ENCODE peak calls at places on chromosomes 12 and 14, in eight cellular contexts. One of them, this sample, is unnamed.

GRCh38 chr12:51419473-51420228 is 5.0 kb upstream of the SLC4A8 start:
- DNase-seq in stomach: no peak
- DNase-seq in BE2C: no peak
- DNase-seq in pancreas: no peak
- DNase-seq in IMR-90: no peak
- DNase-seq in PC-3: peak; percentile 28
- DNase-seq in CD8-positive, alpha-beta T cell: no peak
- DNase-seq in right atrium auricular region: no peak
- DNase-seq in this sample: no peak

GRCh38 chr14:30710870-30711269 is 88.8 kb downstream of the SCFD1 start:
- DNase-seq in PC-3: no peak
- DNase-seq in IMR-90: peak; percentile 49
- DNase-seq in right atrium auricular region: no peak
- DNase-seq in pancreas: no peak
- DNase-seq in BE2C: no peak
- DNase-seq in stomach: no peak
- DNase-seq in CD8-positive, alpha-beta T cell: no peak
- DNase-seq in this sample: no peak

GRCh38 chr12:55829967-55830600 is 697 bp upstream of the DNAJC14 start:
- DNase-seq in BE2C: no peak
- DNase-seq in right atrium auricular region: no peak
- DNase-seq in pancreas: peak; percentile 82
- DNase-seq in stomach: peak; percentile 58
- DNase-seq in PC-3: peak; percentile 24
- DNase-seq in CD8-positive, alpha-beta T cell: peak; percentile 48
- DNase-seq in IMR-90: no peak
- DNase-seq in this sample: peak; percentile 81

GRCh38 chr12:89106950-89107349 is 245.4 kb downstream of the DUSP6 start:
- DNase-seq in IMR-90: no peak
- DNase-seq in PC-3: no peak
- DNase-seq in right atrium auricular region: no peak
- DNase-seq in BE2C: no peak
- DNase-seq in pancreas: no peak
- DNase-seq in stomach: no peak
- DNase-seq in CD8-positive, alpha-beta T cell: no peak
- DNase-seq in this sample: no peak

GRCh38 chr12:26627335-26627734 is 205.7 kb downstream of the ITPR2 start:
- DNase-seq in IMR-90: no peak
- DNase-seq in right atrium auricular region: no peak
- DNase-seq in BE2C: no peak
- DNase-seq in PC-3: peak; percentile 40
- DNase-seq in stomach: no peak
- DNase-seq in pancreas: no peak
- DNase-seq in CD8-positive, alpha-beta T cell: no peak
- DNase-seq in this sample: no peak

GRCh38 chr14:73753887-73754880 is 40.0 kb upstream of the PNMA1 start:
- DNase-seq in PC-3: peak; percentile 56
- DNase-seq in IMR-90: no peak
- DNase-seq in right atrium auricular region: no peak
- DNase-seq in pancreas: no peak
- DNase-seq in CD8-positive, alpha-beta T cell: peak; percentile 43
- DNase-seq in BE2C: no peak
- DNase-seq in stomach: no peak
- DNase-seq in this sample: peak; percentile 69

GRCh38 chr12:83322816-83323215 is 636.1 kb downstream of the TMTC2 start:
- DNase-seq in BE2C: peak; percentile 15
- DNase-seq in stomach: no peak
- DNase-seq in right atrium auricular region: no peak
- DNase-seq in IMR-90: no peak
- DNase-seq in pancreas: no peak
- DNase-seq in PC-3: no peak
- DNase-seq in CD8-positive, alpha-beta T cell: no peak
- DNase-seq in this sample: no peak

GRCh38 chr14:64196668-64197411 is 97.3 kb downstream of the ESR2 start:
- DNase-seq in stomach: peak; percentile 40
- DNase-seq in pancreas: peak; percentile 58
- DNase-seq in IMR-90: peak; percentile 64
- DNase-seq in PC-3: no peak
- DNase-seq in right atrium auricular region: peak; percentile 68
- DNase-seq in BE2C: peak; percentile 71
- DNase-seq in CD8-positive, alpha-beta T cell: no peak
- DNase-seq in this sample: no peak

GRCh38 chr12:53996886-53997217 is 3.1 kb upstream of the HOXC9 start:
- DNase-seq in PC-3: no peak
- DNase-seq in CD8-positive, alpha-beta T cell: no peak
- DNase-seq in stomach: no peak
- DNase-seq in pancreas: no peak
- DNase-seq in IMR-90: no peak
- DNase-seq in right atrium auricular region: no peak
- DNase-seq in BE2C: no peak
- DNase-seq in this sample: no peak
- H3K4me1 ChIP-seq in PC-3: peaks cover 25% of the 10 kb centered on the region
- H3K4me1 ChIP-seq in CD8-positive, alpha-beta T cell: peaks cover 49% of the 10 kb centered on the region
- H3K4me1 ChIP-seq in stomach: peaks cover 33% of the 10 kb centered on the region
- H3K4me1 ChIP-seq in pancreas: peaks cover 16% of the 10 kb centered on the region
- H3K4me1 ChIP-seq in IMR-90: peaks cover 2% of the 10 kb centered on the region
- H3K4me1 ChIP-seq in right atrium auricular region: peaks cover 40% of the 10 kb centered on the region
- H3K4me1 ChIP-seq in BE2C: peaks cover 5% of the 10 kb centered on the region
- H3K4me1 ChIP-seq in this sample: peaks cover 32% of the 10 kb centered on the region

DNA sequence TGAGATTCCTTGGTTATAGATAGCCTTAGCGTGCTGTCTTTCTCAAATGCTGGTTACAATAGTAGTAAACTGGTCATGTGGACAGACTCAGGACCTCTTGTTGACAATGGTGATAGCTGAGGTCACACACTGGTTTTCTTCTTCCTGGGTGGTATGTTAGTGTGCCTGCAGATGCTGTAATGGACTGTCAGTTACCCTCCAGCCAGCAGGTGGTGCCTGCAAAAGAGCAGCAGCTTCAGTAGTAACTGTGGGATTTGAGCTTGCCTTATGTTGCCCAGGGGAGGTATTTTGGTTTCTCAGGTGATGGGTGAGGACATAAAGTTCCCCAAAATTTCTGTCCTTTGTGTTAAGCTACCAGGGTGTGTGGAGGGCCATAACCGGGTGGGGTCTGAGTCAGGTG is 33.7 kb upstream of the SCAF11 start:
- DNase-seq in CD8-positive, alpha-beta T cell: no peak
- DNase-seq in pancreas: no peak
- DNase-seq in right atrium auricular region: no peak
- DNase-seq in stomach: no peak
- DNase-seq in BE2C: no peak
- DNase-seq in PC-3: no peak
- DNase-seq in IMR-90: no peak
- DNase-seq in this sample: no peak
- H3K9me3 ChIP-seq in CD8-positive, alpha-beta T cell: peaks cover 7% of the 10 kb centered on the region
- H3K9me3 ChIP-seq in pancreas: no peaks in the 10 kb centered on the region
- H3K9me3 ChIP-seq in right atrium auricular region: peaks cover 75% of the 10 kb centered on the region
- H3K9me3 ChIP-seq in stomach: peaks cover 81% of the 10 kb centered on the region
- H3K9me3 ChIP-seq in BE2C: no peaks in the 10 kb centered on the region
- H3K9me3 ChIP-seq in PC-3: peaks cover 26% of the 10 kb centered on the region
- H3K9me3 ChIP-seq in IMR-90: peaks cover 17% of the 10 kb centered on the region
- H3K9me3 ChIP-seq in this sample: peaks cover 46% of the 10 kb centered on the region

GRCh38 chr14:100317897-100318808 is 5.0 kb upstream of the SLC25A47 start:
- DNase-seq in right atrium auricular region: peak; percentile 74
- DNase-seq in IMR-90: peak; percentile 26
- DNase-seq in pancreas: peak; percentile 68
- DNase-seq in BE2C: no peak
- DNase-seq in PC-3: no peak
- DNase-seq in stomach: peak; percentile 74
- DNase-seq in CD8-positive, alpha-beta T cell: peak; percentile 71
- DNase-seq in this sample: peak; percentile 79
- H3K4me3 ChIP-seq in right atrium auricular region: peak overlapping the region; percentile 13
- H3K4me3 ChIP-seq in IMR-90: no peak overlapping the region
- H3K4me3 ChIP-seq in pancreas: peak overlapping the region; percentile 3
- H3K4me3 ChIP-seq in BE2C: no peak overlapping the region
- H3K4me3 ChIP-seq in PC-3: no peak overlapping the region
- H3K4me3 ChIP-seq in stomach: peak overlapping the region; percentile 41
- H3K4me3 ChIP-seq in CD8-positive, alpha-beta T cell: peak overlapping the region; percentile 55
- H3K4me3 ChIP-seq in this sample: no peak overlapping the region

DNA sequence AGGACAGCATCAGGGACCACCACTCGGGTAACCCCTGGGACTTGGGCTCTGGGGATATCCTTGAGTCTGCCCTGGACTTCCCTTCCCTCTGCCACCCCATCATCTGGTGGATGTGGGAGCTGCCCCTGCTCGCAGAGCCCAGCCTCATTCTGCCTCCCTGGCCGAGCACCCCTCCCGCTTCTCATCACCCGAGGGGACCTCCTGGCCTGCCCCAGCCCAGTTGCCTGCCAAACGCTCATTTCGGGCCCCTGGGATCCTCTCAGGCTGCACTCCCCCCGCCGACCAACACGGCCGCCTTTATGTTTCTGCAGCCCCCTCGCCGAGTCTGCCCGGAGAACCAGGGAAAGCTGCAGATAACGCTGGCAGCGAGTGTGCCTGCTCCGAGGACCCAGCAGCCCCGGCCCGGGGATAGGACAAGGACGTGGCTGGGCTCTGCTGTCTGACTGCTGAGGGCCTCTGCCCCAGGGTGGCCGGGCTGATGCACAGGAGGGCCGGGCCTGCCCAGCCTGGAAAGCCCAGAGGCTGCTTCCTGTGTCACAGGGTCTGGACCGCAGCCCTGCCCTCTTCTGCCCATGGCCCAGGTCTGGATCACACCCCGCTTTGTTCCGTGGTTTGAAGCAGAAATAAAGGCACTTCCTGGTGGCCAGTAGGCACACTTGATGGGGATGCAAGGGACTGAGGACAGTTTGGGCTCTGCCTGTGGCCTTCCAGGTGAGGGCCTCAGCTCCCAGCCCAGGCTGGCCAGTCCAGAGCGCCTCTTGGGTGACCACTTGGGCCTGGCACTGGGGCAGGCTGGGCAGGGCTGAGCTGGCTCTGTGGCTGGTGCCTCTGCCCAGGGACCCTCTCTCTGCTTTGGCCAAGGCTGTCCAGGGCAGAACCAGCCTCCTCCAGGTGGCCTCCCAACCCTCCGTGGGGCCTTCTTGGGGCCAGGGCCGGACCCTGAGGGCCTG is 4.9 kb upstream of the EXOC3L4 start:
- DNase-seq in stomach: no peak
- DNase-seq in pancreas: peak; percentile 29
- DNase-seq in PC-3: no peak
- DNase-seq in BE2C: no peak
- DNase-seq in right atrium auricular region: no peak
- DNase-seq in CD8-positive, alpha-beta T cell: no peak
- DNase-seq in IMR-90: no peak
- DNase-seq in this sample: peak; percentile 37
- H3K4me1 ChIP-seq in stomach: peaks cover 26% of the 10 kb centered on the region
- H3K4me1 ChIP-seq in pancreas: no peaks in the 10 kb centered on the region
- H3K4me1 ChIP-seq in PC-3: no peaks in the 10 kb centered on the region
- H3K4me1 ChIP-seq in BE2C: no peaks in the 10 kb centered on the region
- H3K4me1 ChIP-seq in right atrium auricular region: peaks cover 20% of the 10 kb centered on the region
- H3K4me1 ChIP-seq in CD8-positive, alpha-beta T cell: peaks cover 11% of the 10 kb centered on the region
- H3K4me1 ChIP-seq in IMR-90: peaks cover 11% of the 10 kb centered on the region
- H3K4me1 ChIP-seq in this sample: peaks cover 16% of the 10 kb centered on the region

GRCh38 chr14:85443001-85443400 is 86.9 kb upstream of the FLRT2 start:
- DNase-seq in IMR-90: peak; percentile 8
- DNase-seq in right atrium auricular region: no peak
- DNase-seq in PC-3: peak; percentile 4
- DNase-seq in CD8-positive, alpha-beta T cell: no peak
- DNase-seq in BE2C: no peak
- DNase-seq in stomach: no peak
- DNase-seq in pancreas: no peak
- DNase-seq in this sample: no peak

GRCh38 chr14:85444685-85445084 is 85.3 kb upstream of the FLRT2 start:
- DNase-seq in stomach: no peak
- DNase-seq in CD8-positive, alpha-beta T cell: no peak
- DNase-seq in BE2C: peak; percentile 36
- DNase-seq in right atrium auricular region: no peak
- DNase-seq in IMR-90: peak; percentile 25
- DNase-seq in pancreas: no peak
- DNase-seq in PC-3: peak; percentile 40
- DNase-seq in this sample: no peak

GRCh38 chr14:85453401-85453800 is 76.5 kb upstream of the FLRT2 start:
- DNase-seq in PC-3: no peak
- DNase-seq in pancreas: no peak
- DNase-seq in right atrium auricular region: no peak
- DNase-seq in BE2C: no peak
- DNase-seq in IMR-90: no peak
- DNase-seq in CD8-positive, alpha-beta T cell: no peak
- DNase-seq in stomach: no peak
- DNase-seq in this sample: no peak

GRCh38 chr14:85441909-85442643 is 87.9 kb upstream of the FLRT2 start:
- DNase-seq in stomach: no peak
- DNase-seq in right atrium auricular region: no peak
- DNase-seq in pancreas: no peak
- DNase-seq in IMR-90: no peak
- DNase-seq in PC-3: no peak
- DNase-seq in BE2C: no peak
- DNase-seq in CD8-positive, alpha-beta T cell: no peak
- DNase-seq in this sample: no peak

DNA sequence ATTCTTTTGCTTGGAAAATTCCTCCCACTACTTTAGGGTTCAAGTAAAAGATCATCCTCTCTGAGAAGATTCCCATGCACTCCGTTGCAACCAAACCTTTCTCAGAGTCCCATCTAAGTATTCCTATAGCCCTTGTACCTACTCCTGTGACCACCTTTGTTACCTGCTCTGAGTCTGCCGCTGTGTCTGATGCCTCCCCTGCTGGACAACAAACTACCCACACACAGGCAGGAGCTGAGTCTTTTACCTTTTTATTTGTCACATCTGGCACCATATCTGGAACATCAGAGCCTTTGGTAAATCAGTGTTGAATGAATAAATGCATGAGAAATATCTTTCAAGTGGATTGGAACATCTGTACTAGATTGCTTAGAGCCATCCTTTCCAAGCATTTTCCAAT is 82.1 kb upstream of the FLRT2 start:
- DNase-seq in BE2C: no peak
- DNase-seq in pancreas: no peak
- DNase-seq in stomach: no peak
- DNase-seq in PC-3: no peak
- DNase-seq in CD8-positive, alpha-beta T cell: no peak
- DNase-seq in IMR-90: no peak
- DNase-seq in right atrium auricular region: no peak
- DNase-seq in this sample: no peak
- H3K9me3 ChIP-seq in BE2C: no peaks in the 10 kb centered on the region
- H3K9me3 ChIP-seq in pancreas: no peaks in the 10 kb centered on the region
- H3K9me3 ChIP-seq in stomach: no peaks in the 10 kb centered on the region
- H3K9me3 ChIP-seq in PC-3: peaks cover 7% of the 10 kb centered on the region
- H3K9me3 ChIP-seq in CD8-positive, alpha-beta T cell: no peaks in the 10 kb centered on the region
- H3K9me3 ChIP-seq in IMR-90: no peaks in the 10 kb centered on the region
- H3K9me3 ChIP-seq in right atrium auricular region: no peaks in the 10 kb centered on the region
- H3K9me3 ChIP-seq in this sample: no peaks in the 10 kb centered on the region